ENCODE peak calls at places on chromosome 1, in ten cellular contexts. Y is AG10803, J is H7, L is epithelial cell of esophagus, H is testis, O is body of pancreas, Z is transverse colon, G is fibroblast of lung, P is mesenchymal stem cell, D is SJSA1. U is an unnamed sample.

GRCh38 chr1:218686258-218686657 is 341.1 kb downstream of the TGFB2 start:
- DNase-seq in Y (peak; percentile 74), P (peak; percentile 85), G (peak; percentile 94), D (peak; percentile 83), Z (no peak), J (no peak), H (no peak), O (no peak), L (peak; percentile 25), U (no peak)

GRCh38 chr1:51833700-51834099 is 44.8 kb downstream of the NRDC start:
- DNase-seq in O (no peak), H (no peak), Y (no peak), D (no peak), G (peak; percentile 3), J (no peak), Z (no peak), L (peak; percentile 42), P (peak; percentile 24), U (no peak)

GRCh38 chr1:118987431-118988185 is 535 bp downstream of the TBX15 start:
- DNase-seq in D (peak; percentile 62), Y (peak; percentile 54), G (no peak), O (no peak), J (peak; percentile 91), H (no peak), P (peak; percentile 14), Z (no peak), L (no peak), U (no peak)

GRCh38 chr1:39105841-39106765 is 80.0 kb downstream of the NDUFS5 start:
- DNase-seq in G (peak; percentile 51), Z (peak; percentile 50), J (peak; percentile 71), D (peak; percentile 74), Y (peak; percentile 38), O (peak; percentile 78), P (peak; percentile 74), H (peak; percentile 66), L (peak; percentile 43), U (peak; percentile 65)

GRCh38 chr1:85201340-85202091 is 700 bp upstream of the SYDE2 start:
- DNase-seq in D (peak; percentile 85), L (peak; percentile 70), Y (peak; percentile 66), J (peak; percentile 94), H (peak; percentile 78), Z (peak; percentile 76), G (peak; percentile 52), O (peak; percentile 77), P (peak; percentile 72), U (peak; percentile 78)

GRCh38 chr1:222594789-222595188 is 5.1 kb upstream of the TAF1A start:
- DNase-seq in L (no peak), D (no peak), G (no peak), Z (no peak), H (no peak), Y (no peak), J (no peak), P (no peak), O (no peak), U (no peak)

GRCh38 chr1:99728494-99729235 is 37.8 kb downstream of the FRRS1 start:
- DNase-seq in L (peak; percentile 38), G (no peak), P (peak; percentile 45), Y (peak; percentile 24), J (peak; percentile 50), Z (no peak), D (peak; percentile 46), O (no peak), H (no peak), U (no peak)

GRCh38 chr1:76336951-76337371 is 262.4 kb downstream of the ST6GALNAC3 start:
- DNase-seq in J (no peak), H (peak; percentile 52), Z (peak; percentile 8), Y (peak; percentile 96), D (no peak), G (peak; percentile 98), P (peak; percentile 52), L (no peak), O (peak; percentile 58), U (peak; percentile 24)

GRCh38 chr1:85240174-85240601 is 19.3 kb downstream of the C1orf52 start:
- DNase-seq in O (peak; percentile 21), P (peak; percentile 30), D (no peak), Z (no peak), H (no peak), J (peak; percentile 52), L (peak; percentile 43), G (peak; percentile 35), Y (peak; percentile 31), U (peak; percentile 17)

GRCh38 chr1:171740987-171741871 is 636 bp downstream of the VAMP4 start:
- DNase-seq in H (peak; percentile 74), P (peak; percentile 52), O (peak; percentile 57), Z (peak; percentile 47), G (peak; percentile 27), L (peak; percentile 42), D (peak; percentile 49), J (peak; percentile 45), Y (peak; percentile 27), U (peak; percentile 32)

GRCh38 chr1:244349103-244349531 is 102.6 kb downstream of the ADSS2 start:
- DNase-seq in D (no peak), L (peak; percentile 78), J (no peak), Z (no peak), O (peak; percentile 46), H (no peak), Y (peak; percentile 88), P (peak; percentile 91), G (peak; percentile 93), U (peak; percentile 68)

GRCh38 chr1:67648582-67649326 is 36.2 kb upstream of the GADD45A start:
- DNase-seq in H (no peak), O (no peak), G (no peak), Z (no peak), L (no peak), P (no peak), D (no peak), J (peak; percentile 19), Y (no peak), U (no peak)

GRCh38 chr1:167915528-167916102 is 1.7 kb upstream of the ADCY10 start:
- DNase-seq in L (no peak), O (no peak), G (no peak), H (no peak), J (no peak), Y (no peak), P (no peak), Z (no peak), D (no peak), U (no peak)

GRCh38 chr1:205072881-205073280 is 11.4 kb downstream of the TMEM81 start:
- DNase-seq in L (peak; percentile 74), Y (no peak), P (no peak), O (no peak), H (no peak), D (no peak), J (no peak), G (no peak), Z (no peak), U (no peak)

GRCh38 chr1:234978397-234979291 is 150.0 kb downstream of the TOMM20 start:
- DNase-seq in J (no peak), Z (peak; percentile 79), O (peak; percentile 60), G (peak; percentile 93), D (peak; percentile 70), L (peak; percentile 77), P (peak; percentile 91), Y (peak; percentile 75), H (peak; percentile 74), U (peak; percentile 74)

GRCh38 chr1:183732251-183732650 is 72.7 kb upstream of the RGL1 start:
- DNase-seq in Y (no peak), H (no peak), Z (no peak), L (no peak), O (no peak), J (no peak), D (no peak), G (peak; percentile 44), P (no peak), U (no peak)

GRCh38 chr1:36879613-36880012 is 154.7 kb downstream of the GRIK3 start:
- DNase-seq in Y (no peak), H (no peak), O (no peak), G (no peak), Z (no peak), L (no peak), J (peak; percentile 4), P (no peak), D (no peak), U (no peak)

GRCh38 chr1:75630004-75630403 is 19.1 kb upstream of the SLC44A5 start:
- DNase-seq in D (no peak), H (no peak), G (no peak), Y (no peak), Z (no peak), P (no peak), L (no peak), O (no peak), J (peak; percentile 29), U (no peak)

GRCh38 chr1:193358419-193358818 is 172.0 kb upstream of the B3GALT2 start:
- DNase-seq in G (no peak), Y (no peak), Z (no peak), D (no peak), O (no peak), J (no peak), L (no peak), P (no peak), H (no peak), U (no peak)

GRCh38 chr1:206595581-206596318 is 16.5 kb downstream of the EIF2D start:
- DNase-seq in P (no peak), G (no peak), O (peak; percentile 41), Z (no peak), H (no peak), J (no peak), L (no peak), D (no peak), Y (no peak), U (no peak)
- H3K4me3 ChIP-seq in P (no peak overlapping the region), G (no peak overlapping the region), O (no peak overlapping the region), Z (no peak overlapping the region), H (no peak overlapping the region), J (no peak overlapping the region), L (no peak overlapping the region), D (no peak overlapping the region), Y (no peak overlapping the region), U (no peak overlapping the region)

GRCh38 chr1:110151175-110151715 is 951 bp downstream of the SLC6A17 start:
- DNase-seq in L (peak; percentile 6), O (no peak), P (no peak), D (no peak), Z (no peak), G (no peak), H (no peak), J (peak; percentile 78), Y (no peak), U (no peak)
- H3K4me3 ChIP-seq in L (no peak overlapping the region), O (no peak overlapping the region), P (no peak overlapping the region), D (peak overlapping the region; percentile 45), Z (no peak overlapping the region), G (no peak overlapping the region), H (peak overlapping the region; percentile 32), J (peak overlapping the region; percentile 46), Y (peak overlapping the region; percentile 30), U (no peak overlapping the region)

GRCh38 chr1:20697560-20697959 is 20.2 kb downstream of the KIF17 start:
- DNase-seq in Z (no peak), H (no peak), P (no peak), G (no peak), J (no peak), Y (no peak), D (no peak), O (no peak), L (no peak), U (no peak)
- H3K4me3 ChIP-seq in Z (no peak overlapping the region), H (no peak overlapping the region), P (no peak overlapping the region), G (no peak overlapping the region), J (no peak overlapping the region), Y (no peak overlapping the region), D (no peak overlapping the region), O (no peak overlapping the region), L (no peak overlapping the region), U (no peak overlapping the region)

DNA sequence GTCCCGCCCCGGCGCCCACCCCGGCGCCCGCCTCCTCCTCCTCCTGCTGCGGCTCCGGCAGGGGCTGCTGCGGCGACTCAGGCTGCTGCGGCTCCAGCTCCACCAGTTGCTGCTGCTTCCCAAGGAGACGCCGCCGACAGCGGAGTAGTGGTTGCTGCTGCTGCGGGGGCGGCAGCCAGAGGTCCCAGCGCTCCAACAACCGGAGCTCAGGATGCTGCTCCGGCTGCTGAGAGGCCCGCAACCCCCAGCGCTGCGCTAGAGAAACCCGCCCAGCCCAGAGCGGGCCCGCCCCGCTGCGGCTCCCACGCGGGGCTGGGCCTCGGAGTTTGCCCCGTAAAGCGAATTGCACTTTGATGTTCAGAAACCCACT is 1.2 kb downstream of the CRCT1 start:
- DNase-seq in L (peak; percentile 50), Y (peak; percentile 29), O (no peak), Z (no peak), J (peak; percentile 16), D (no peak), P (no peak), G (no peak), H (no peak), U (no peak)
- H3K4me3 ChIP-seq in L (peak overlapping the region; percentile 43), Y (peak overlapping the region; percentile 26), O (no peak overlapping the region), Z (peak overlapping the region; percentile 22), J (no peak overlapping the region), D (no peak overlapping the region), P (no peak overlapping the region), G (no peak overlapping the region), H (peak overlapping the region; percentile 9), U (no peak overlapping the region)